ENCODE peak calls at places on chromosomes 16 and 17, in five cellular contexts. Z, U, P, B and T are unnamed samples.

GRCh38 chr17:81135503-81136283 is 29.6 kb upstream of the PVALEF start:
- DNase-seq in P (no peak), B (no peak), Z (no peak), U (no peak), T (no peak)

GRCh38 chr17:73323622-73324455 is 12.0 kb upstream of the CDC42EP4 start:
- DNase-seq in B (no peak), Z (no peak), U (no peak), P (no peak), T (no peak)

GRCh38 chr17:10631048-10631700 is 25.9 kb downstream of the MYH3 start:
- DNase-seq in U (no peak), P (no peak), Z (no peak), B (peak), T (peak)

GRCh38 chr17:12736526-12736925 is 52.8 kb upstream of the ARHGAP44 start:
- DNase-seq in P (no peak), B (no peak), Z (no peak), U (no peak), T (no peak)

GRCh38 chr16:56641166-56641565 is 2.7 kb downstream of the MT1A start:
- DNase-seq in U (no peak), Z (no peak), P (no peak), B (no peak), T (no peak)

GRCh38 chr17:44235583-44235936 is 16.1 kb upstream of the UBTF start:
- DNase-seq in B (no peak), P (no peak), Z (no peak), U (peak), T (no peak)

GRCh38 chr16:35862242-35862641 is 2402.8 kb downstream of the TP53TG3F start:
- DNase-seq in P (no peak), U (no peak), Z (no peak), B (no peak), T (no peak)

GRCh38 chr16:77599793-77600415 is 122.4 kb upstream of the NUDT7 start:
- DNase-seq in B (no peak), Z (no peak), U (peak), P (peak), T (no peak)

GRCh38 chr16:58499615-58500328 is at the start of gene NDRG4:
- DNase-seq in B (peak), Z (peak), P (no peak), U (peak), T (peak)

GRCh38 chr16:12729448-12729847 is 74.2 kb downstream of the CPPED1 start:
- DNase-seq in U (no peak), P (no peak), Z (no peak), B (no peak), T (no peak)

GRCh38 chr16:8990445-8990844 is 26.7 kb upstream of the USP7 start:
- DNase-seq in Z (no peak), P (no peak), B (no peak), U (no peak), T (no peak)

GRCh38 chr17:58028591-58028990 is 21.5 kb upstream of the SRSF1 start:
- DNase-seq in B (no peak), Z (no peak), P (no peak), U (no peak), T (no peak)

GRCh38 chr17:34633351-34633750 is 54.0 kb downstream of the TMEM132E start:
- DNase-seq in B (peak), U (no peak), P (no peak), Z (no peak), T (no peak)

GRCh38 chr17:42329025-42329976 is 41.0 kb downstream of the STAT5A start:
- DNase-seq in Z (no peak), U (no peak), B (peak), P (peak), T (no peak)

GRCh38 chr16:72946474-72947194 is 101.3 kb downstream of the ZFHX3 start:
- DNase-seq in U (no peak), P (no peak), Z (peak), B (no peak), T (no peak)

DNA sequence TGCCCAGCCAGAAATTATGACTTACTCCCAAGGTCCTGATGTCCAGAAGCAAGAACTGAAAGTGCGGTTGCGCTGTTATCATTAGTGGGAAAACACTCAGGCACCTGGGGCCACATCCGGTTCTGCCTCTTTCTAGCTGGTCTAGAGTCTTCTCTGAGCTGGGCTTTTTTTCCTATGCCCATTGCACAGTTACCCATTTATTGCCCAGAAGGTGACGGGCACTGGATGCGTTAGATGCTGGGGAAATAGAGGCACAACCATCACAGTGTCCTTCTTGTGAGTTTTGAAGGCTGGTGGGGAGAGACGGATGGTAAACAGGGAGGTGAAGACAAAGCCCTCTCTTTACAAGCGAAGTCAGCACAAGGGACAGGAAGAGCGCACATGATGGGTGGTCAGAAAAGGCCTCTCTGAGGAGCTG is 37.7 kb downstream of the PLCG2 start:
- DNase-seq in U (no peak), B (no peak), Z (no peak), P (no peak), T (peak)
- TF ChIP-seq POLR2A in U (no peak), B (no peak), Z (no peak), P (no peak), T (no peak)

GRCh38 chr17:69874220-69874670 is 200.8 kb upstream of the KCNJ16 start:
- DNase-seq in B (no peak), U (no peak), Z (no peak), P (no peak), T (no peak)
- TF ChIP-seq POLR2AphosphoS5 in B (no peak), U (no peak), Z (no peak), P (no peak), T (no peak)

DNA sequence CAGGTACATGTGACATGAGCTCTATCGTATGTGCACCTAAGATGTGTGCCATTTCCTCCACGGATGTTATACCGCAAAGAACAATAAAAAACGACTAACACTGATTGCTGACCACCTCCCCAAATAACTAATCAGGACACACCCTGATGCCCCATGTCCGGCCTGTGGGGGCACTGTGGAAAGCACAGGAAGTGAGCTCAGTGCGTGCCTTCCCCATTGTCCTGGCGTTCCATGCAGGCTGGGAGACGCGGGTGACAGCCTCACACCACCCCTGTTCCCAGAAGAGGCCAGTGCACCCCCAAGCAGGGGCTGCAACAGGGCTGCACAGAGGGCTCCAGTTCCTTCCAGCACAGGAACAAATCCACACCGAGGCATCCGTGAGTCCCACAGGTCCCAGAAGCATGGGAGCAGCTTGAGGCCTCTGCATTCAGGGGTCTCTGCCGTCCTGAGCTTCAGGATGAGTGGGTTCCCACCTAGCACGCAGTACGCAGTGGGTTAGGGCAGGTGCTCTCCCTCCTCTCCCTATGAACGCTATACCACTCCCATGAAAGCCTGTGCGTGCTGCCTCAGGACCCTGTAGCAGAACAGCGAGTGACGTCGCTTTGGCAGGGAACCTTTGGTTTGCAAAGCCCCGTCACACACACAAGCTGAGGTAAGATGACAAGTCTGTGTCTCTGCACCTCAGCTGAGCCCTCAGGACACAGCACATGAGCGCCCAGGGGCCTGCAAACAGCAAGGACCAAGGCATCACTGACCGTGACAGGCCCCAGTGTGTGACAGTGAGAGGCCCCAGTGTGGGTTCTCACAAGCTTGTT is 117.7 kb downstream of the ZNF778 start:
- DNase-seq in Z (no peak), U (no peak), B (no peak), P (no peak), T (no peak)
- TF ChIP-seq POLR2A in Z (no peak), U (no peak), B (no peak), P (no peak), T (no peak)

DNA sequence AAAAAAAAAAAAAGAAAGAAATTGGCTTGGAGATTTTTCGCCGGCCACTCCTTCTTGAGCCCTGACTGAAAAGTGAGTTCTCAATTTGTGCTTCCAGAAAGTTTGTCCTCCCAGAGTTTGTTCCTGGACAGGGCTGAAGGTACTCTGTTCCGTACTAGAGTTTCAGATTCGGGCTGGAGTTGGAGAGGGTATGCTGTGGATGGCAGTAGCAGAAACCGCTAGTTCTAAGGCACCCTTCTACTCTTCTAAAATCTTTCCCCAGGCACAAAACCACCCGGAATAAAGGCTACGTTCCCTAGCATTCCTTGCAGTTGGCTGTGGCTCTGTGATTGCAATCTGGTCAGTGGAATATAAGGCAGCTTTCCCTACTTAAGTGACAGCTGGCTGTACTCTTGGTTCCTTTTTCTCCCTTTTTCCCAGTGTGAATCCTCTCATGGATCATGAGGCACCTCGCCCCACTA is 710 bp upstream of the HEATR6 start:
- DNase-seq in P (no peak), B (no peak), Z (no peak), U (no peak), T (no peak)
- TF ChIP-seq POLR2AphosphoS5 in P (no peak), B (no peak), Z (no peak), U (no peak), T (no peak)